ENCODE peak calls at places on chromosome 9, in four cellular contexts. X is AG10803, J is GM20000, K is IMR-90. E is an unnamed sample.

GRCh38 chr9:96331236-96331947 is 29.4 kb upstream of the HSD17B3 start:
- DNase-seq in X (peak), K (peak), J (no peak), E (no peak)

GRCh38 chr9:73243078-73243477 is 91.4 kb downstream of the ANXA1 start:
- DNase-seq in J (no peak), X (no peak), K (no peak), E (no peak)

GRCh38 chr9:85610074-85610855 is 131.5 kb downstream of the AGTPBP1 start:
- DNase-seq in X (peak), K (peak), J (peak), E (peak)

GRCh38 chr9:98795970-98796363 is 388 bp downstream of the ANKS6 start:
- DNase-seq in X (peak), K (no peak), J (no peak), E (no peak)

GRCh38 chr9:90129446-90129845 is 513.2 kb downstream of the DIRAS2 start:
- DNase-seq in X (no peak), K (no peak), J (no peak), E (no peak)

GRCh38 chr9:93895535-93895934 is 59.6 kb downstream of the BARX1 start:
- DNase-seq in K (no peak), J (no peak), X (no peak), E (no peak)

GRCh38 chr9:113609562-113610318 is 146.2 kb downstream of the RGS3 start:
- DNase-seq in J (no peak), X (no peak), K (peak), E (no peak)

GRCh38 chr9:96048116-96048953 is 172.8 kb downstream of the ERCC6L2 start:
- DNase-seq in K (no peak), X (no peak), J (no peak), E (no peak)

GRCh38 chr9:108830292-108830691 is 25.5 kb downstream of the ACTL7B start:
- DNase-seq in J (no peak), K (no peak), X (no peak), E (no peak)

DNA sequence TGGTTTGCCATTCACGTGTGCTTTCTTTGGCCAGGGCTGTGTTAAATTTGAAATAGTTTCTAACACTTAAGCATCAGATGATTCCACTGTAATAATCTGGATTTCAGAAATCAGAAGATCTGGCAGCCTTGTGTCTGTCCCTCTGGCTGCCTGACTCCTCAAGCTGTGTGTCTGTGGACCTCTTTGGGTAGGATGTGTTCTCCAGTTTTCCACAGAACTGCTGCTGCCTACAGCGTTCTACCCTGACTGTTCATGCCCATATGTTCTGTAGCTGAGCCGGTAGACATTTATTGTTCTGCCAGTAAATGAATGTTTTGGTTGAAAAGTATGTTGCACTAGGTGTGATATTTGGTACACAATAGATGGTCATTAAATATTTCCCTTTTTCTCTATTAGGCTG is 81.3 kb downstream of the SH3GL2 start:
- DNase-seq in X (no peak), J (no peak), K (no peak), E (no peak)
- TF ChIP-seq CTCF in X (no peak), J (no peak), K (no peak), E (no peak)

GRCh38 chr9:134335095-134335489 is 8.8 kb downstream of the RXRA start:
- DNase-seq in K (peak), X (no peak), J (no peak), E (peak)
- TF ChIP-seq CTCF in K (no peak), X (no peak), J (no peak), E (no peak)

GRCh38 chr9:126893079-126893478 is 21.5 kb upstream of the RALGPS1 start:
- DNase-seq in X (no peak), J (no peak), K (no peak), E (no peak)
- TF ChIP-seq CTCF in X (peak), J (no peak), K (peak), E (peak)

GRCh38 chr9:5799314-5799713 is 33.6 kb downstream of the ERMP1 start:
- DNase-seq in J (peak), K (peak), X (peak), E (peak)
- TF ChIP-seq CTCF in J (peak), K (peak), X (peak), E (peak)